ENCODE peak calls at places on chromosomes 13 and 19, in eight cellular contexts. Z, R, K, T, S, B, Y and J are unnamed samples.

GRCh38 chr13:29754486-29754806 is 96.0 kb downstream of the UBL3 start:
- DNase-seq in Z (no peak), R (peak; percentile 69), K (no peak), T (no peak), S (no peak), B (peak; percentile 71), Y (no peak), J (peak; percentile 28)

GRCh38 chr19:36049080-36049698 is 4.9 kb downstream of the THAP8 start:
- DNase-seq in Z (no peak), R (no peak), K (no peak), T (no peak), S (no peak), B (no peak), Y (no peak), J (peak; percentile 1)

GRCh38 chr19:2171349-2172145 is 7.8 kb downstream of the DOT1L start:
- DNase-seq in Z (no peak), R (peak; percentile 71), K (no peak), T (no peak), S (no peak), B (no peak), Y (no peak), J (no peak)

GRCh38 chr13:25608181-25608580 is 236.4 kb downstream of the ATP8A2 start:
- DNase-seq in Z (no peak), R (no peak), K (no peak), T (no peak), S (no peak), B (peak; percentile 39), Y (no peak), J (no peak)

GRCh38 chr19:850221-850978 is 1.7 kb upstream of the ELANE start:
- DNase-seq in Z (peak; percentile 93), R (peak; percentile 42), K (peak; percentile 59), T (peak; percentile 96), S (no peak), B (peak; percentile 68), Y (no peak), J (peak; percentile 57)

GRCh38 chr13:98239156-98240076 is 62.3 kb upstream of the RNF113B start:
- DNase-seq in Z (no peak), R (peak; percentile 65), K (no peak), T (no peak), S (no peak), B (no peak), Y (no peak), J (no peak)

GRCh38 chr19:1651061-1651547 is 1.3 kb downstream of the TCF3 start:
- DNase-seq in Z (no peak), R (no peak), K (no peak), T (no peak), S (no peak), B (peak; percentile 69), Y (no peak), J (no peak)

GRCh38 chr19:41239961-41240574 is 21.0 kb downstream of the AXL start:
- DNase-seq in Z (no peak), R (no peak), K (no peak), T (no peak), S (no peak), B (no peak), Y (no peak), J (no peak)

GRCh38 chr13:95954266-95954665 is 98.9 kb downstream of the UGGT2 start:
- DNase-seq in Z (no peak), R (no peak), K (no peak), T (no peak), S (no peak), B (no peak), Y (peak; percentile 33), J (no peak)

GRCh38 chr19:10713317-10713716 is 4.6 kb upstream of the DNM2 start:
- DNase-seq in Z (no peak), R (no peak), K (no peak), T (no peak), S (no peak), B (no peak), Y (no peak), J (no peak)

GRCh38 chr19:57314146-57314545 is 6.1 kb upstream of the ZNF543 start:
- DNase-seq in Z (no peak), R (no peak), K (no peak), T (no peak), S (no peak), B (no peak), Y (no peak), J (no peak)

GRCh38 chr19:4390862-4391693 is 9.3 kb downstream of the SH3GL1 start:
- DNase-seq in Z (no peak), R (no peak), K (no peak), T (no peak), S (no peak), B (no peak), Y (no peak), J (no peak)

GRCh38 chr13:48902421-48902820 is 73.3 kb upstream of the FNDC3A start:
- DNase-seq in Z (no peak), R (peak; percentile 41), K (no peak), T (no peak), S (no peak), B (no peak), Y (no peak), J (peak; percentile 37)

GRCh38 chr19:29484876-29485275 is 40.9 kb upstream of the VSTM2B start:
- DNase-seq in Z (no peak), R (peak; percentile 5), K (no peak), T (no peak), S (no peak), B (no peak), Y (no peak), J (no peak)

GRCh38 chr13:77519808-77520207 is 15.7 kb upstream of the SCEL start:
- DNase-seq in Z (no peak), R (no peak), K (no peak), T (no peak), S (no peak), B (peak; percentile 80), Y (no peak), J (peak; percentile 51)

GRCh38 chr19:35041548-35042055 is at the start of gene HPN:
- DNase-seq in Z (peak; percentile 92), R (peak; percentile 96), K (no peak), T (no peak), S (no peak), B (no peak), Y (no peak), J (no peak)

GRCh38 chr13:112053167-112053743 is 13.7 kb upstream of the SOX1 start:
- DNase-seq in Z (no peak), R (peak; percentile 81), K (no peak), T (no peak), S (no peak), B (no peak), Y (no peak), J (no peak)

DNA sequence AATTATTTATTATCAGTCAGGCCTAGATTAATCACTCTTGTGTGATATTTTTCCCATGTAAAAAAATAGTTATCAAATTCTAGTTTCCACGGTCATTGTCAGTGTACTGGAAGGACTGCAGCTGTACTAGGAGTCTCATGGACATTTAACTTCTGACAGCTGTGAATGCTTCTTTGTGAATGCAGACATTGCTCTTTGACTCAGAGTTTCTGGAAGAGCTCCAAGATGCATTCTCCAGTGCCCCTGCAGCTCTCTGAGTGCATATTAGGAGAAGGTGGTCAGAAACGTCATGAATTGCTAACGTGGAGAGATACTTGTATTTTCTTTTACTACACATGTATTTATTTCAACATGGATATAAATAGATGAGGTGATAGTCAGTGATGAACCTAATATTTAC is 9.7 kb upstream of the SLITRK5 start:
- DNase-seq in Z (no peak), R (no peak), K (no peak), T (no peak), S (no peak), B (peak; percentile 56), Y (no peak), J (peak; percentile 70)
- H3K27ac ChIP-seq in Z (no peak overlapping the region), R (no peak overlapping the region), K (no peak overlapping the region), T (no peak overlapping the region), S (no peak overlapping the region), B (no peak overlapping the region), Y (no peak overlapping the region), J (no peak overlapping the region)

DNA sequence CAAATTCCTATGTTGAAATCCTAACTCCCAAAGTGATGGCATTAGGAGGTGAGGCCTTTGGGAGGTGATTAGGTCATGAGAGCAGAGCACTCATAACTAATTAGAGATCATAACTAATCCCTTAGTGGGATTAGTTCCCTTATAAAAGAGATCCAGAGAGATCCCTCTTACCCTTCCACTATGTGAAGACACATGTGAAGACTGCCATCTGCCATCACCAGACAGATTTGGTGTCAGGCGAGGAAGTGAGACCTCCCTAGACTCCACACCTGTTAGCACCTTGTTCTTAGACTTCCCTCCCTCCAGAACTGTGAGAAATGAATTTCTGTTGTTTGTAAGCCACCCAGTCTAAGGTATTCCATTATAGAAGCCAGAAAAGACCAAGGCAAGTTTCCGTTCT is 112.2 kb downstream of the NDFIP2 start:
- DNase-seq in Z (no peak), R (no peak), K (no peak), T (no peak), S (no peak), B (no peak), Y (no peak), J (no peak)
- H3K27ac ChIP-seq in Z (no peak overlapping the region), R (no peak overlapping the region), K (no peak overlapping the region), T (no peak overlapping the region), S (no peak overlapping the region), B (no peak overlapping the region), Y (no peak overlapping the region), J (no peak overlapping the region)

DNA sequence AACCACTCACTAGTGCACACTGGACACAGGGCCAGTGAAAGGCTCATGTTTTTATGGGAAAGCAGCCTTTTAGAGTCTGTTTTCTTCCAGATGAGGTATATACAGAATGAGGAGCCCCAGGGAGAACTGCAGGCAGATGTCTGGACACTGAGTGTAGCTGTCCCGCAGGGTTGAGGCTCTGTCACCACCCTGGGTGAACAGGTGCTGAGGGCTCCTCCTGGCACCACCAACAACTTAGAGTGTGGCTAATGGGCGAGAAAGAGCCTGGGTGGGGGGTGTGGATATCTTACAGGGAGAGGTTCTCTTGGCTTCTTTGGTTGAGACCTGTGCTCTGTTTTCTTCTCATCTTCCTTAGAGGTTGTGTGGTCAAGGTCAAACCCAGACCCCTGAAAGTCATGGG is 202.1 kb upstream of the GPR12 start:
- DNase-seq in Z (no peak), R (no peak), K (no peak), T (no peak), S (no peak), B (no peak), Y (no peak), J (no peak)
- H3K27ac ChIP-seq in Z (peak overlapping the region; percentile 71), R (no peak overlapping the region), K (no peak overlapping the region), T (no peak overlapping the region), S (no peak overlapping the region), B (no peak overlapping the region), Y (no peak overlapping the region), J (no peak overlapping the region)

GRCh38 chr13:114061047-114061446 is 71.4 kb downstream of the RASA3 start:
- DNase-seq in Z (no peak), R (no peak), K (no peak), T (no peak), S (no peak), B (no peak), Y (no peak), J (no peak)

GRCh38 chr13:114062341-114062740 is 70.1 kb downstream of the RASA3 start:
- DNase-seq in Z (no peak), R (no peak), K (no peak), T (no peak), S (no peak), B (no peak), Y (no peak), J (no peak)

GRCh38 chr13:114063545-114064515 is 68.6 kb downstream of the RASA3 start:
- DNase-seq in Z (peak; percentile 86), R (no peak), K (no peak), T (peak; percentile 91), S (no peak), B (no peak), Y (no peak), J (peak; percentile 22)

GRCh38 chr13:114061746-114062145 is 70.7 kb downstream of the RASA3 start:
- DNase-seq in Z (no peak), R (no peak), K (no peak), T (no peak), S (no peak), B (no peak), Y (no peak), J (no peak)

GRCh38 chr13:114062754-114063153 is 69.7 kb downstream of the RASA3 start:
- DNase-seq in Z (no peak), R (no peak), K (no peak), T (no peak), S (no peak), B (no peak), Y (no peak), J (no peak)
- H3K27ac ChIP-seq in Z (peak overlapping the region; percentile 92), R (no peak overlapping the region), K (peak overlapping the region; percentile 99), T (no peak overlapping the region), S (peak overlapping the region; percentile 26), B (no peak overlapping the region), Y (no peak overlapping the region), J (no peak overlapping the region)